ENCODE peak calls at places on chromosomes 16 and 17, in six cellular contexts. T is HFFc6, E is nephron progenitor cell, B is neural crest cell, G is AG09309, I is uterus. R is an unnamed sample.

GRCh38 chr17:17798573-17799255 is 38.1 kb downstream of the SREBF1 start:
- DNase-seq in T (no peak), E (no peak), B (no peak), G (no peak), I (no peak), R (no peak)

GRCh38 chr16:55120408-55120807 is 189.7 kb downstream of the IRX5 start:
- DNase-seq in T (no peak), E (no peak), B (no peak), G (peak), I (no peak), R (no peak)

GRCh38 chr17:21523482-21524210 is 147.5 kb downstream of the KCNJ12 start:
- DNase-seq in T (no peak), E (no peak), B (no peak), G (no peak), I (no peak), R (no peak)

GRCh38 chr16:84565669-84566495 is 52.0 kb downstream of the COTL1 start:
- DNase-seq in T (no peak), E (no peak), B (no peak), G (no peak), I (no peak), R (no peak)

GRCh38 chr16:57253410-57253927 is 8.4 kb downstream of the ARL2BP start:
- DNase-seq in T (no peak), E (no peak), B (no peak), G (no peak), I (no peak), R (no peak)

GRCh38 chr16:70433456-70434103 is 5.3 kb downstream of the ST3GAL2 start:
- DNase-seq in T (peak), E (no peak), B (no peak), G (peak), I (peak), R (peak)

GRCh38 chr16:2929693-2930092 is 18.0 kb downstream of the FLYWCH1 start:
- DNase-seq in T (no peak), E (no peak), B (no peak), G (no peak), I (no peak), R (no peak)

GRCh38 chr17:29722411-29723198 is 99.9 kb upstream of the CORO6 start:
- DNase-seq in T (no peak), E (no peak), B (no peak), G (no peak), I (peak), R (peak)

GRCh38 chr17:63250830-63251229 is 195.3 kb downstream of the CYB561 start:
- DNase-seq in T (no peak), E (no peak), B (no peak), G (no peak), I (no peak), R (no peak)

GRCh38 chr16:47777191-47777590 is 316.1 kb downstream of the PHKB start:
- DNase-seq in T (no peak), E (no peak), B (no peak), G (no peak), I (no peak), R (peak)

GRCh38 chr17:64611374-64611773 is 50.7 kb downstream of the SMURF2 start:
- DNase-seq in T (no peak), E (no peak), B (no peak), G (no peak), I (no peak), R (no peak)

GRCh38 chr17:61575352-61575975 is 15.6 kb downstream of the NACA2 start:
- DNase-seq in T (no peak), E (no peak), B (no peak), G (no peak), I (no peak), R (no peak)

GRCh38 chr17:61571624-61572023 is 19.4 kb downstream of the NACA2 start:
- DNase-seq in T (no peak), E (no peak), B (no peak), G (no peak), I (no peak), R (no peak)

GRCh38 chr17:61578645-61579044 is 12.4 kb downstream of the NACA2 start:
- DNase-seq in T (no peak), E (no peak), B (no peak), G (no peak), I (no peak), R (no peak)

GRCh38 chr17:61575983-61576382 is 15.0 kb downstream of the NACA2 start:
- DNase-seq in T (no peak), E (no peak), B (no peak), G (no peak), I (no peak), R (no peak)

DNA sequence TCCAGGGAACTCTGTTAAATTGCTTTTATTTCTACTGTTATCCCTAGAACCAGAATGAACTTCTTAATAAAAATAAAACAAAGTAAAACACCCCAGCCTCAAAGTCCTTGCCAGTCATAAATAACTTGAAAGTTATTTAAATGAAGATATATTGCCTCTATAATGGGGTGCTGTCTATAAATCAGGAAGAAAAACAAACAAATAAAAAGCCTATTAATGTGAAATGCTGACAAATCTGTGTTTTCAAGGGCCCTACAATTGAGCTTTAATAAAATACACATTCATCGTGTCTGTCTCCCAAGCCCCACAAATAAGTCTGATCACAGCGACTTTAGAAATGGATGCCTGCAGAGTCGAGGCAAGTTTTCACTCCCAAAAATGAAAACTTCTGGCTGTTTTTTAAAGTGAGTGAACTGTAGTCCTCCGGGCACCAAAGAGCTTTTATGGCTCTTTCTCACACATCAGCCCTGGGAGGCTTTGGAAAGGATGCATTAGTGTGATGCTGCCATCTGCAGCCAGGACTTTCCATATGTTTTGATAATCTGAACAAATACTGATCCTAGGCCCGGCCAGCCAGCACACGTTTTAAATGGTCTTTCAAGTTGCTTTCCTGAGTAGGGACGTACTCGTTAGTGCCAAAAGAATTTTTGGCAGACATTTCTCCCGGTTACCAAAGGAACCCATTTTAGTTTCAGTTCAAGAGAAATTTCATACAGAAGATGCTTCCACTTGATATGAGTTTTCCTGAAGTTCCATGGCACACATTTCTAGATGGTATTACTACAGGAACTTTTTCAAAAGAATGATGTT is 16.3 kb downstream of the NACA2 start:
- DNase-seq in T (peak), E (peak), B (peak), G (no peak), I (no peak), R (peak)
- TF ChIP-seq CTCF in T (peak), E (peak), B (peak), G (peak), I (no peak), R (peak)

GRCh38 chr16:66524601-66525164 is 25.2 kb downstream of the TK2 start:
- DNase-seq in T (no peak), E (no peak), B (no peak), G (no peak), I (no peak), R (no peak)
- TF ChIP-seq CTCF in T (no peak), E (no peak), B (no peak), G (no peak), I (no peak), R (no peak)

GRCh38 chr16:67170168-67170947 is at the start of gene NOL3:
- DNase-seq in T (peak), E (peak), B (peak), G (no peak), I (peak), R (no peak)

GRCh38 chr16:67167588-67167987 is 2.8 kb upstream of the NOL3 start:
- DNase-seq in T (no peak), E (no peak), B (no peak), G (no peak), I (no peak), R (no peak)

GRCh38 chr16:67169011-67169451 is 1.3 kb upstream of the NOL3 start:
- DNase-seq in T (no peak), E (no peak), B (no peak), G (no peak), I (no peak), R (no peak)

GRCh38 chr16:67170948-67171649 is 761 bp downstream of the NOL3 start:
- DNase-seq in T (no peak), E (no peak), B (no peak), G (no peak), I (no peak), R (no peak)

GRCh38 chr16:67169642-67170167 is 633 bp upstream of the NOL3 start:
- DNase-seq in T (no peak), E (peak), B (peak), G (no peak), I (no peak), R (no peak)
- TF ChIP-seq CTCF in T (peak), E (peak), B (peak), G (peak), I (no peak), R (peak)

GRCh38 chr16:87838643-87839541 is 30.4 kb downstream of the SLC7A5 start:
- DNase-seq in T (no peak), E (no peak), B (no peak), G (no peak), I (no peak), R (no peak)

GRCh38 chr16:87839542-87840461 is 29.5 kb downstream of the SLC7A5 start:
- DNase-seq in T (no peak), E (no peak), B (no peak), G (no peak), I (no peak), R (no peak)

GRCh38 chr16:87842209-87842869 is 27.0 kb downstream of the SLC7A5 start:
- DNase-seq in T (no peak), E (no peak), B (no peak), G (no peak), I (no peak), R (no peak)

GRCh38 chr16:87841608-87842208 is 27.6 kb downstream of the SLC7A5 start:
- DNase-seq in T (no peak), E (no peak), B (no peak), G (no peak), I (no peak), R (no peak)

DNA sequence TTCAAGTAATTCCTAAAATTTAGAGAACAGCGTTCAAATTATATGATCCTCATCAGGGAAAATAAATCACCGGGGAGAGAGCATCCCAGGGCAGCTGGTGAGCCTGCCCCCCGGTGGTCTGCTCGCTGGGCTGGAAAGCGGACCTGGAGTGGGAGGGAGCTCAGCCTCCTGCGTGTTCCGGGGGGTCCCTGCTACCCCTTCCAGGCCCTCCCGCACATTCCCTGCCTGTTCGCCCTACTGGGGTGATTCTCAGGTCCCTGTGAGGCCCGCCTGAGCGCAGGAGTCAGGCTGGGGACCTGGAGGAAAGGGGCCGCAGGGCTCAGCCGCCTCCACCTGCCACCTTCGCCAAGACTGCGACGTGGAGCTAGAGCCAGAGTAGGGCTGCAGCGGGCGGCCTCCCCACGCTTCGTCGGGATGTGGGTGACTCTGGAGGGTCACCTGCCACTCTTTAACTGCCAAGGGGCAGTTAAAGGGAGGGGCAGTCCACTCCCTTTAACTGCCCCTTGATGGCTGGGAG is 28.8 kb downstream of the SLC7A5 start:
- DNase-seq in T (no peak), E (no peak), B (no peak), G (no peak), I (no peak), R (no peak)
- TF ChIP-seq CTCF in T (no peak), E (no peak), B (no peak), G (no peak), I (no peak), R (no peak)

DNA sequence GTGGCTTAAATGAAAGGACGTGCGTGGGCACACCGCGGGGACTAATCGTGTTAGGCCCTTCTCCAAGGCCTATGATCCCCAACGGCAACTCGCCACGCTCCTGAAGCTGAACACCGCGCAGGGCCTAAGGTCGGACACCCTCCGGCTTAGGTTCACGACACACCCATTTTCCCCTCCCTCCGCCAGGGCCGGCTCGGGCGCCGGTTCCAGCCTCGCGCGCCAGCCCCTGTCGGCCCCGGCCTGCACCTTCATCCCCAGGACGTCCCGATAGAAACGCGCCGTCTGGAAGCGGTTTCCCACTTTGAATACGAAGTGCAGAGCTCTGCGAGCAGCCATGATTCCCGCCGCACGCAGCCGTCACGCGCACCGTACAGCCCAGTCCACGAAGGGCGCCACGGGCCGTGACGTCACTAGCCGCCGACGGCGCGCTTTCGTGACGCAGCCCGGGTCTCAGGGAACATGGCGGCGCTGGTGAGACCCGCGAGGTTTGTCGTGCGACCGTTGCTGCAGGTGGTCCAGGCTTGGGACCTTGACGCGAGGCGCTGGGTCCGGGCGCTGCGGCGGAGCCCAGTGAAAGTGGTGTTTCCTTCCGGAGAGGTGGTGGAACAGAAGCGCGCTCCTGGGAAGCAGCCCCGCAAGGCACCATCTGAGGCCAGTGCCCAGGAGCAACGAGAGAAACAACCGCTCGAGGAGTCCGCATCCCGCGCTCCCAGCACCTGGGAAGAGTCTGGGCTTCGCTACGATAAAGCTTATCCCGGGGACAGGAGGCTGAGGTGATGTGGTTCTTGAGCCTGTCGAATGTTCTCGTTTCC is at the start of the genes GLOD4 and MRM3:
- DNase-seq in T (peak), E (peak), B (peak), G (peak), I (peak), R (peak)
- TF ChIP-seq CTCF in T (peak), E (peak), B (peak), G (no peak), I (peak), R (no peak)

DNA sequence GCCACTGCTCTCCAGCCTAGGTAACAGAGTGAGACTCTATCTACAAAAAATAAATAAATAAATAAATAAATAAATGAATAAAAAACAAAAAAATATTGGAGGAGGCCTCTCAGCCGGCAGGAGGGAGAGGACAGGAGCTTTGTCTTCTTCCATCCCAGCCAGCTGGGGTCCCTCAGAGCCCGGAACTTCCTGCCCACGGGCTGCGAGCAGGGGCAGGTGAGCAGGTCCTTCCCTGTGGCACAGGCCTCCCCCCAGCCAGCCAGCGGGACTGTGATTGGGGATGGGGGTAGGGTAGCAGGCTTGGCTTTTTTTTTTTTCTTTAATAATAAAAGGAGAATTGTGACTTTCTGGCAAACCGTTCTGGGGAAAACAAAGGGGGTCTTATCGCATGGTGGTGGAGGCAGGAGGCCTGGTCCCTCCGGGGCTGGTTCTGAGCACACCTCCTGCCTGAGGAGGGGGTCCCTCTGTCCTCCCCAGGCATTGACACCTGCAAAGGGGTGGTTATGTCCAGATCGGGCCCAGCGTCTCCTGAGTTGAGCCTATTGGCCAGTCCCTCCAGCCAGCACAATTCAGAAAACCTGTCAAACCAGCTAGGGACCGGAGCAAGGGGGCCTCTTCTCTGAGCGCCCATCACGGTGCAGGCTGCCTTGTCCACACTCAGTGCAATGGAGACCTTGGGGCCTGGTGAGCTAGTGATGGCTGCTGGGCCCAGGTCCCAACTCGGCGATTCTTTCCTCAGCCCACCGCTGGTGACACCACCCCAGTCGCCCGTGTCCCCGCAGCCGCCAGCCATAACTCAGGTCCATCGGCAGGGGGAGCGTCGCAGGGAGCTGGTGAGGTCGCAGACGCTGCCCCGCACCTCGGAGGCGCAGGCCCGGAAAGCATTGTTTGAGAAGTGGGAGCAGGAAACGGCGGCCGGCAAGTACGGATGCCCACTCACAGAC is 10.3 kb downstream of the SMTNL2 start:
- DNase-seq in T (no peak), E (peak), B (peak), G (no peak), I (no peak), R (no peak)
- TF ChIP-seq CTCF in T (no peak), E (peak), B (peak), G (no peak), I (no peak), R (peak)

DNA sequence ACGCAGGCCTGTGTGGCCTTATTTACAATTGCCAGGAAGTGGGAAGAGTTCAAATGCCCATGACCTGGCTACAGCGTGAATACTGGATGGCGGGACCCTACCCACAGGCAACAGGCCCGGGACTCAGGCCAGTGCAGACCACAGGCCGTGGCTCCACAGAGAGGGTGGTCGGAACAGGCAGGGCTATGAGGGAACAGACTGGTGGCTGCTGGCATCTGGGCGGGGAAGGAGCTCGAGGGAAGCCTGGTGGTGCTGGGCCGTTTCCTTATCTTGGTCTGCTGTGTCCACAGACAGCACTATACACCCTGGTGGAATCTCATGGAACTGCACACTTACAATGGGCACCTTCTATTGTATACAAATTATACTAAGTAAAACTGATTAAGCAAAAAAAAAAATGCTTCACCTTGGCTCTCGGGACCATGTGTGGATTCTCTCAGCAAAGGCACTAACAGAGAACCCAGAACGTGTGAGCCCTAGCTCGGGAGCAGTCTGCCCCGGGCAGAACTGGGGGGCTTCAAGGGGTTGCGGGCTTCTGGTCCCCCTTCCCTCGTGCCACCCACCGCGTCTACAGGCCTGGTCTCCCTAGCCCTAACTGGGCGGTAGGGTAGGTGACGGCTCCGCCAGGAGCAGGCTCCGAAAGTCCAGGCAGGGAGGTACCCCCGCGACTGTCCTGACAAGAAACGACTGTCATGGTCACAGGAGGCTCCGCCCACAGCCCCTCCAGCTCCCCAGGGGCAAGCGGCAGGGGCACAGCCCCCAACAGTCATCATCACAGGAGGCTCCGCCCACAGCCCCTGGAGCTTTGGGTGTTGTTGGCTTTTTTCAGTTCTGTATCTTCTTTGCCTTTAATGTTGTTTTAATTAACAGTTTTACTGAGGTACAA is 21.8 kb downstream of the CEP131 start:
- DNase-seq in T (peak), E (peak), B (peak), G (peak), I (no peak), R (peak)
- TF ChIP-seq CTCF in T (peak), E (peak), B (peak), G (peak), I (peak), R (peak)

GRCh38 chr16:68070811-68071546 is 14.2 kb upstream of the NFATC3 start:
- DNase-seq in T (no peak), E (no peak), B (no peak), G (no peak), I (no peak), R (no peak)

GRCh38 chr16:68073902-68074760 is 11.0 kb upstream of the NFATC3 start:
- DNase-seq in T (no peak), E (no peak), B (no peak), G (no peak), I (no peak), R (no peak)

GRCh38 chr16:68070249-68070725 is 14.9 kb upstream of the NFATC3 start:
- DNase-seq in T (no peak), E (no peak), B (no peak), G (no peak), I (no peak), R (no peak)

GRCh38 chr16:68071547-68071901 is 13.6 kb upstream of the NFATC3 start:
- DNase-seq in T (no peak), E (no peak), B (no peak), G (no peak), I (no peak), R (no peak)

GRCh38 chr16:68072038-68072695 is 13.0 kb upstream of the NFATC3 start:
- DNase-seq in T (peak), E (no peak), B (no peak), G (no peak), I (peak), R (no peak)
- TF ChIP-seq CTCF in T (peak), E (no peak), B (no peak), G (no peak), I (no peak), R (no peak)